ENCODE peak calls at places on chromosomes 4 and X, in five cellular contexts. F, I, M, K and O are unnamed samples.

GRCh38 chr4:78022517-78022916 is 34.6 kb upstream of the FRAS1 start:
- DNase-seq in F (no peak), I (no peak), M (no peak), K (no peak), O (no peak)

GRCh38 chrX:136202889-136203288 is 48.3 kb downstream of the MAP7D3 start:
- DNase-seq in F (peak), K (peak), I (no peak), M (no peak), O (no peak)

GRCh38 chr4:85005865-85006377 is 39.4 kb upstream of the WDFY3 start:
- DNase-seq in I (no peak), F (peak), M (no peak), K (peak), O (peak)

GRCh38 chr4:102535398-102536082 is 34.4 kb downstream of the NFKB1 start:
- DNase-seq in F (peak), M (no peak), K (peak), I (no peak), O (no peak)

GRCh38 chrX:65932173-65933084 is 107.5 kb downstream of the VSIG4 start:
- DNase-seq in I (no peak), F (no peak), K (no peak), M (peak), O (no peak)

GRCh38 chr4:88999392-88999791 is 57.6 kb downstream of the FAM13A start:
- DNase-seq in M (no peak), F (no peak), K (no peak), I (no peak), O (no peak)

GRCh38 chr4:154560824-154561231 is 2.0 kb upstream of the FGB start:
- DNase-seq in F (peak), K (peak), I (no peak), M (peak), O (no peak)

GRCh38 chrX:129433461-129433860 is 89.8 kb downstream of the SMARCA1 start:
- DNase-seq in K (no peak), I (no peak), F (no peak), M (peak), O (no peak)

GRCh38 chr4:17476811-17477210 is 35.1 kb downstream of the QDPR start:
- DNase-seq in I (no peak), K (no peak), F (no peak), M (no peak), O (no peak)

GRCh38 chr4:879730-880079 is 52.4 kb downstream of the GAK start:
- DNase-seq in M (no peak), I (no peak), K (no peak), F (peak), O (no peak)

GRCh38 chrX:145003443-145003842 is 243.9 kb upstream of the SPANXN1 start:
- DNase-seq in F (no peak), I (no peak), K (no peak), M (no peak), O (no peak)

GRCh38 chrX:47722260-47722659 is 63.3 kb upstream of the UXT start:
- DNase-seq in M (no peak), I (no peak), K (no peak), F (no peak), O (no peak)

GRCh38 chr4:85869156-85869555 is 394.2 kb downstream of the ARHGAP24 start:
- DNase-seq in M (no peak), I (no peak), K (no peak), F (no peak), O (no peak)

GRCh38 chrX:110086916-110087484 is 84.1 kb downstream of the TMEM164 start:
- DNase-seq in I (no peak), M (peak), K (peak), F (peak), O (no peak)

GRCh38 chr4:138111462-138112000 is 130.6 kb downstream of the SLC7A11 start:
- DNase-seq in F (no peak), I (no peak), K (peak), M (peak), O (no peak)

GRCh38 chr4:145507636-145508035 is 26.0 kb downstream of the SMAD1 start:
- DNase-seq in F (peak), I (no peak), M (peak), K (no peak), O (no peak)

GRCh38 chr4:88938138-88938537 is 118.8 kb downstream of the FAM13A start:
- DNase-seq in F (peak), K (peak), M (no peak), I (no peak), O (no peak)

GRCh38 chr4:95693594-95693993 is 144.8 kb upstream of the UNC5C start:
- DNase-seq in M (no peak), F (peak), K (no peak), I (no peak), O (no peak)

GRCh38 chr4:55386073-55386472 is 9.7 kb upstream of the TMEM165 start:
- DNase-seq in M (peak), I (no peak), K (peak), F (peak), O (no peak)

GRCh38 chr4:88177981-88178632 is 19.7 kb upstream of the ABCG2 start:
- DNase-seq in M (peak), F (peak), I (no peak), K (peak), O (peak)

GRCh38 chrX:106952988-106953387 is 32.8 kb downstream of the CLDN2 start:
- DNase-seq in M (no peak), F (peak), I (no peak), K (peak), O (no peak)

GRCh38 chrX:22652596-22652995 is 347.2 kb upstream of the DDX53 start:
- DNase-seq in K (peak), I (no peak), M (peak), F (peak), O (no peak)

GRCh38 chr4:833731-834367 is 7.9 kb upstream of the CPLX1 start:
- DNase-seq in M (no peak), F (no peak), K (no peak), I (no peak), O (no peak)

GRCh38 chr4:147118523-147118922 is 172.9 kb upstream of the TTC29 start:
- DNase-seq in I (no peak), M (no peak), F (peak), K (peak), O (no peak)

GRCh38 chrX:37818031-37818430 is 29.3 kb downstream of the DYNLT3 start:
- DNase-seq in F (no peak), I (no peak), K (no peak), M (no peak), O (no peak)

GRCh38 chr4:101555341-101555880 is 208.1 kb upstream of the PPP3CA start:
- DNase-seq in F (no peak), K (no peak), I (no peak), M (no peak), O (no peak)

GRCh38 chr4:120096508-120097297 is 30.1 kb upstream of the MAD2L1 start:
- DNase-seq in M (no peak), K (peak), F (peak), I (no peak), O (no peak)

GRCh38 chr4:138507527-138507926 is 265.4 kb upstream of the SLC7A11 start:
- DNase-seq in F (peak), K (peak), M (no peak), I (no peak), O (no peak)

GRCh38 chr4:160353548-160353947 is 1250.7 kb downstream of the RAPGEF2 start:
- DNase-seq in K (no peak), M (no peak), I (no peak), F (no peak), O (no peak)

GRCh38 chr4:10172278-10173038 is 55.9 kb upstream of the WDR1 start:
- DNase-seq in M (no peak), F (no peak), I (no peak), K (no peak), O (no peak)

GRCh38 chrX:120769576-120770341 is 105.9 kb downstream of the CT47B1 start:
- DNase-seq in F (peak), M (peak), I (no peak), K (peak), O (no peak)

GRCh38 chr4:117783716-117784115 is 250.6 kb upstream of the NDST3 start:
- DNase-seq in F (no peak), K (peak), M (no peak), I (no peak), O (no peak)

GRCh38 chrX:8738588-8739189 is 6.8 kb upstream of the ANOS1 start:
- DNase-seq in I (peak), F (peak), M (peak), K (peak), O (no peak)

GRCh38 chr4:156939801-156940200 is 31.8 kb downstream of the PDGFC start:
- DNase-seq in K (no peak), I (no peak), F (peak), M (no peak), O (no peak)

GRCh38 chrX:27918799-27919198 is 62.5 kb downstream of the DCAF8L1 start:
- DNase-seq in K (no peak), I (no peak), F (no peak), M (no peak), O (no peak)

GRCh38 chr4:110900206-110900769 is 277.4 kb upstream of the PITX2 start:
- DNase-seq in M (no peak), K (peak), I (no peak), F (no peak), O (no peak)

GRCh38 chr4:76212851-76213414 is 691 bp downstream of the SCARB2 start:
- DNase-seq in I (no peak), F (peak), K (peak), M (no peak), O (no peak)

GRCh38 chr4:183180621-183181020 is 81.6 kb downstream of the WWC2 start:
- DNase-seq in K (no peak), M (no peak), I (no peak), F (no peak), O (no peak)

GRCh38 chr4:100510551-100510950 is 7.3 kb downstream of the EMCN start:
- DNase-seq in I (no peak), K (peak), M (no peak), F (no peak), O (no peak)

GRCh38 chr4:100517864-100518341 is at the start of gene EMCN:
- DNase-seq in K (peak), F (peak), I (no peak), M (no peak), O (no peak)

GRCh38 chr4:100519205-100519604 is 1.4 kb upstream of the EMCN start:
- DNase-seq in K (peak), F (no peak), I (no peak), M (no peak), O (no peak)

GRCh38 chr4:100511906-100512305 is 5.9 kb downstream of the EMCN start:
- DNase-seq in I (no peak), M (no peak), K (no peak), F (no peak), O (no peak)

DNA sequence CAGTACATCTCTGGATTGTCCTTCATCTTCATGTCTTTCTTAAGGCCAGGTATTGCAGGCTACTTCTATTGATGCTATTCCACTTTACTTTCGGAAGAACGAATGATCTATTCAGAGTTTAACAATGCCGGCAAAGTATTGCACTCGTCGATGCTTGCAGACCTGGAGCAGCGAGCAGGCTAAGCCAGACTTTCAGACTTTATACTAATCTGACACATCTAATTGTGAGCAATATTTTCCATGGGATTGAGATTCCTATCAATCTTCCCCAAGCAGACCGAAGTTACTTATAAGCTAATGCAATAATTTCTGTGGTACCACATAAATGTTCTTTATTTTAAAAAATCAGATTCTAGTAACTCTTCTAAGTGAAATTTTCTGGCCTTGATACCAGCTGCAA is 1.6 kb downstream of the EMCN start:
- DNase-seq in K (no peak), I (no peak), M (no peak), F (no peak), O (no peak)
- H3K4me3 ChIP-seq in K (no peak), I (no peak), M (no peak), F (no peak), O (no peak)

DNA sequence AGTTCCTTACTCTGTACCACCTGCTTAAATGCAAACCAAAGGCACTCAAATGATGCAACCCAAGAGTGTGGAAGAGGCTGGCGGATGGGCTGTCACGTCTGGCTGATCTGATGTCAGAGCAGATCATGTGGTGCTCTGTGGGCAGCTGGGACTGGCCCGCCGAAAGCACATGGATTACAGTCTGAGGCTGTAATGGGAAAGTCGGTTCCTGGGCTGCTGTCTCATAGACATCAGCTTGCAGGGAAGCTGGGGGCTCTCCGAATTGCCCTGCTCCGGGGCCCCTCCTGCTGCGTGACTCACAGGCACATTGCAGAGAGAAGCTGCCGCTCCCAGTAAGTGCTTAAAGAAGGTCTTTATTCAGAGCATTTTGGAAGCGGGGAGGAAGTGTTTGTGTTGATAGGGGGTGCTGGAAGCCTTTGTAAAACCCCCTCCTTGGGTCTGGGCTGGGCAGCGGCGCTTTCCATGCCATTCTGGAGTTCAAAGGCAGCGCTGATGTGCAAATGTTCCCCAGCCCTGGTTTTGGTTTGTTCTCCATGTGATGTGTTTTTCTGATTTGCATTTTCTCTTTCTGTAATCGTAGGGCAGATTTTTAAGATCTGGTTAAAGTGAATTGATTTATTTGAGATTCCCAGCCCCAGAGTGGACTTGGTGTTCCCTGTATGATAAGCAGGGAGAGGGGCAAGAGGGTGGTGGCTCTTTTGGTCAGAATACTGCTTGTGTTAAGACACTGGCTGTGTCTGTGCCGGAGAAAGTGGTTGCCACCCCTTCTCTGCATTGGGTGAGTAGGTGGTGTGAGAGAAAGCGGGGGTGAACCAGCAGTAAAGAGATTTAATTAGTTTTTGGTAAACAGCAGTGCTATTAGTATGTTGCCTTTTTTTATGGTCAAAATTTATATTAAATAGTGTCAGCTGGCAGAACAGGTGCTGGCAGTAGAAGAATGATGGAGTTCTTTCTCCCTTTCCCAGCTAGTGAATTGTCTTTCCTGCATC is 181.3 kb downstream of the LARP7 start:
- DNase-seq in K (peak), I (peak), F (peak), M (peak), O (peak)
- H3K4me3 ChIP-seq in K (peak), I (peak), F (peak), M (peak), O (peak)

GRCh38 chrX:118823263-118824172 is at the start of gene ZCCHC12:
- DNase-seq in K (peak), I (no peak), F (peak), M (peak), O (no peak)

GRCh38 chrX:118824173-118824782 is 654 bp downstream of the ZCCHC12 start:
- DNase-seq in I (no peak), K (peak), F (no peak), M (no peak), O (no peak)
- H3K4me3 ChIP-seq in I (peak), K (peak), F (no peak), M (peak), O (no peak)

GRCh38 chr4:182142146-182143085 is 100.8 kb upstream of the TENM3 start:
- DNase-seq in I (no peak), M (no peak), K (peak), F (peak), O (no peak)

GRCh38 chr4:182141623-182142022 is 101.6 kb upstream of the TENM3 start:
- DNase-seq in I (no peak), F (no peak), K (no peak), M (no peak), O (no peak)

GRCh38 chr4:182144621-182145359 is 98.4 kb upstream of the TENM3 start:
- DNase-seq in M (no peak), F (peak), K (peak), I (no peak), O (no peak)

GRCh38 chr4:182143822-182144620 is 99.2 kb upstream of the TENM3 start:
- DNase-seq in F (peak), M (no peak), I (no peak), K (peak), O (no peak)

GRCh38 chr4:182143086-182143821 is 99.9 kb upstream of the TENM3 start:
- DNase-seq in I (no peak), F (peak), M (no peak), K (peak), O (no peak)
- H3K4me3 ChIP-seq in I (peak), F (peak), M (no peak), K (peak), O (peak)

GRCh38 chr4:23890369-23891063 is 669 bp upstream of the PPARGC1A start:
- DNase-seq in K (peak), M (no peak), I (no peak), F (no peak), O (no peak)
- H3K4me3 ChIP-seq in K (peak), M (peak), I (peak), F (no peak), O (no peak)